ENCODE peak calls at places on chromosomes 13 and 19, in seven cellular contexts. One of them, this sample, is unnamed.

GRCh38 chr13:109096101-109096500 is 466.7 kb downstream of the MYO16 start:
- DNase-seq in body of pancreas: no peak
- DNase-seq in H9: no peak
- DNase-seq in DMS 273 treated with DMSO at 0.1 percent for 48 hours: no peak
- DNase-seq in psoas muscle: no peak
- DNase-seq in AG04450: no peak
- DNase-seq in fibroblast of lung: no peak
- DNase-seq in this sample: no peak

GRCh38 chr13:49240017-49240416 is 7.7 kb upstream of the CDADC1 start:
- DNase-seq in body of pancreas: no peak
- DNase-seq in H9: no peak
- DNase-seq in DMS 273 treated with DMSO at 0.1 percent for 48 hours: no peak
- DNase-seq in psoas muscle: no peak
- DNase-seq in AG04450: no peak
- DNase-seq in fibroblast of lung: peak
- DNase-seq in this sample: no peak

GRCh38 chr19:13007292-13008045 is 12.2 kb downstream of the NFIX start:
- DNase-seq in body of pancreas: peak
- DNase-seq in H9: no peak
- DNase-seq in DMS 273 treated with DMSO at 0.1 percent for 48 hours: no peak
- DNase-seq in psoas muscle: peak
- DNase-seq in AG04450: no peak
- DNase-seq in fibroblast of lung: peak
- DNase-seq in this sample: no peak

GRCh38 chr13:106432636-106433035 is 102.8 kb downstream of the EFNB2 start:
- DNase-seq in body of pancreas: no peak
- DNase-seq in H9: no peak
- DNase-seq in DMS 273 treated with DMSO at 0.1 percent for 48 hours: no peak
- DNase-seq in psoas muscle: no peak
- DNase-seq in AG04450: no peak
- DNase-seq in fibroblast of lung: peak
- DNase-seq in this sample: no peak

GRCh38 chr13:101520672-101521071 is 68.2 kb downstream of the ITGBL1 start:
- DNase-seq in body of pancreas: no peak
- DNase-seq in H9: no peak
- DNase-seq in DMS 273 treated with DMSO at 0.1 percent for 48 hours: no peak
- DNase-seq in psoas muscle: no peak
- DNase-seq in AG04450: peak
- DNase-seq in fibroblast of lung: peak
- DNase-seq in this sample: no peak

GRCh38 chr13:110001622-110002275 is 215.4 kb upstream of the IRS2 start:
- DNase-seq in body of pancreas: no peak
- DNase-seq in H9: no peak
- DNase-seq in DMS 273 treated with DMSO at 0.1 percent for 48 hours: no peak
- DNase-seq in psoas muscle: no peak
- DNase-seq in AG04450: peak
- DNase-seq in fibroblast of lung: peak
- DNase-seq in this sample: no peak

GRCh38 chr13:113851480-113851803 is 12.4 kb downstream of the GAS6 start:
- DNase-seq in body of pancreas: no peak
- DNase-seq in H9: no peak
- DNase-seq in DMS 273 treated with DMSO at 0.1 percent for 48 hours: no peak
- DNase-seq in psoas muscle: no peak
- DNase-seq in AG04450: no peak
- DNase-seq in fibroblast of lung: no peak
- DNase-seq in this sample: no peak

GRCh38 chr13:41827507-41828213 is 133.2 kb downstream of the VWA8 start:
- DNase-seq in body of pancreas: no peak
- DNase-seq in H9: no peak
- DNase-seq in DMS 273 treated with DMSO at 0.1 percent for 48 hours: no peak
- DNase-seq in psoas muscle: no peak
- DNase-seq in AG04450: peak
- DNase-seq in fibroblast of lung: peak
- DNase-seq in this sample: no peak

GRCh38 chr13:112777637-112778406 is 88.0 kb downstream of the ATP11A start:
- DNase-seq in body of pancreas: no peak
- DNase-seq in H9: no peak
- DNase-seq in DMS 273 treated with DMSO at 0.1 percent for 48 hours: no peak
- DNase-seq in psoas muscle: no peak
- DNase-seq in AG04450: no peak
- DNase-seq in fibroblast of lung: no peak
- DNase-seq in this sample: no peak

GRCh38 chr13:43339843-43340550 is 316.6 kb downstream of the DNAJC15 start:
- DNase-seq in body of pancreas: no peak
- DNase-seq in H9: no peak
- DNase-seq in DMS 273 treated with DMSO at 0.1 percent for 48 hours: no peak
- DNase-seq in psoas muscle: no peak
- DNase-seq in AG04450: no peak
- DNase-seq in fibroblast of lung: peak
- DNase-seq in this sample: no peak

GRCh38 chr13:52085416-52085815 is 43.5 kb downstream of the NEK5 start:
- DNase-seq in body of pancreas: no peak
- DNase-seq in H9: no peak
- DNase-seq in DMS 273 treated with DMSO at 0.1 percent for 48 hours: no peak
- DNase-seq in psoas muscle: no peak
- DNase-seq in AG04450: peak
- DNase-seq in fibroblast of lung: peak
- DNase-seq in this sample: no peak

GRCh38 chr13:21234537-21234936 is 58.1 kb downstream of the MRPL57 start:
- DNase-seq in body of pancreas: no peak
- DNase-seq in H9: no peak
- DNase-seq in DMS 273 treated with DMSO at 0.1 percent for 48 hours: no peak
- DNase-seq in psoas muscle: no peak
- DNase-seq in AG04450: no peak
- DNase-seq in fibroblast of lung: no peak
- DNase-seq in this sample: no peak

GRCh38 chr19:39046037-39046821 is 13.9 kb upstream of the FBXO27 start:
- DNase-seq in body of pancreas: no peak
- DNase-seq in H9: no peak
- DNase-seq in DMS 273 treated with DMSO at 0.1 percent for 48 hours: no peak
- DNase-seq in psoas muscle: no peak
- DNase-seq in AG04450: no peak
- DNase-seq in fibroblast of lung: no peak
- DNase-seq in this sample: no peak

GRCh38 chr13:113854238-113855011 is 9.5 kb downstream of the GAS6 start:
- DNase-seq in body of pancreas: peak
- DNase-seq in H9: peak
- DNase-seq in DMS 273 treated with DMSO at 0.1 percent for 48 hours: no peak
- DNase-seq in psoas muscle: no peak
- DNase-seq in AG04450: no peak
- DNase-seq in fibroblast of lung: peak
- DNase-seq in this sample: peak